ENCODE peak calls at places on chromosomes 7 and 10, in nine cellular contexts. J, E, M, K, A, X, H, F and T are unnamed samples.

GRCh38 chr7:120997902-120998301 is 9.4 kb downstream of the CPED1 start:
- DNase-seq in H (no peak), X (no peak), K (no peak), E (no peak), F (no peak), J (no peak), M (no peak), A (no peak), T (no peak)

GRCh38 chr10:21626457-21627161 is 92.6 kb downstream of the MLLT10 start:
- DNase-seq in E (no peak), H (no peak), J (no peak), A (peak), M (no peak), F (no peak), K (no peak), X (no peak), T (no peak)

GRCh38 chr7:99623702-99624447 is 7.1 kb downstream of the ZSCAN25 start:
- DNase-seq in A (no peak), K (no peak), F (no peak), J (no peak), H (no peak), X (no peak), E (no peak), M (no peak), T (no peak)

GRCh38 chr10:132708441-132708840 is 77.5 kb downstream of the NKX6-2 start:
- DNase-seq in H (no peak), M (no peak), E (no peak), X (no peak), A (no peak), F (no peak), J (peak), K (no peak), T (no peak)

GRCh38 chr10:132765435-132765834 is 20.5 kb downstream of the NKX6-2 start:
- DNase-seq in X (no peak), A (no peak), J (no peak), M (no peak), F (no peak), E (no peak), H (no peak), K (no peak), T (no peak)

GRCh38 chr10:3874988-3875841 is 90.2 kb upstream of the KLF6 start:
- DNase-seq in K (peak), H (peak), E (no peak), M (no peak), A (no peak), J (no peak), F (no peak), X (no peak), T (no peak)

GRCh38 chr10:78470267-78471103 is 436.8 kb downstream of the RPS24 start:
- DNase-seq in A (no peak), K (no peak), X (no peak), H (no peak), E (peak), J (no peak), M (no peak), F (no peak), T (no peak)

GRCh38 chr10:100325164-100325563 is 4.9 kb downstream of the PKD2L1 start:
- DNase-seq in X (no peak), A (no peak), E (no peak), H (no peak), K (no peak), F (no peak), J (no peak), M (no peak), T (no peak)

GRCh38 chr7:71486856-71487628 is 355.1 kb downstream of the GALNT17 start:
- DNase-seq in E (no peak), K (no peak), A (peak), J (peak), M (no peak), F (no peak), H (no peak), X (peak), T (no peak)

GRCh38 chr10:69224862-69225657 is 4.9 kb downstream of the HKDC1 start:
- DNase-seq in X (peak), E (peak), K (no peak), M (no peak), A (peak), J (no peak), H (no peak), F (no peak), T (no peak)

GRCh38 chr10:43903451-43903850 is 254.8 kb upstream of the ZNF32 start:
- DNase-seq in F (no peak), M (no peak), H (no peak), J (no peak), K (no peak), E (no peak), A (no peak), X (no peak), T (no peak)

GRCh38 chr10:69842932-69843331 is 41.2 kb downstream of the COL13A1 start:
- DNase-seq in H (no peak), M (no peak), K (no peak), F (no peak), E (no peak), X (no peak), J (no peak), A (no peak), T (no peak)

GRCh38 chr7:87219545-87220025 is at the start of gene TMEM243:
- DNase-seq in H (peak), J (peak), X (peak), M (peak), K (peak), E (peak), A (peak), F (peak), T (peak)

GRCh38 chr10:4651404-4652037 is 174.5 kb upstream of the AKR1E2 start:
- DNase-seq in X (no peak), A (no peak), E (no peak), H (no peak), J (no peak), M (no peak), K (no peak), F (no peak), T (no peak)

GRCh38 chr10:75744242-75744641 is 312.8 kb downstream of the LRMDA start:
- DNase-seq in A (no peak), E (no peak), J (no peak), F (no peak), H (no peak), K (no peak), M (no peak), X (peak), T (no peak)

GRCh38 chr7:127792528-127793342 is 140.7 kb downstream of the SND1 start:
- DNase-seq in H (no peak), A (no peak), J (no peak), F (no peak), K (peak), E (peak), X (no peak), M (no peak), T (peak)

GRCh38 chr7:2698581-2699288 is 10.7 kb downstream of the AMZ1 start:
- DNase-seq in F (no peak), J (no peak), M (peak), H (no peak), X (no peak), E (no peak), K (peak), A (no peak), T (no peak)

GRCh38 chr7:134071355-134072331 is 55.5 kb upstream of the LRGUK start:
- DNase-seq in J (no peak), A (no peak), X (no peak), K (no peak), F (no peak), E (no peak), H (no peak), M (no peak), T (no peak)

GRCh38 chr10:47339759-47340612 is 8.2 kb upstream of the RBP3 start:
- DNase-seq in H (no peak), X (no peak), M (no peak), F (no peak), A (no peak), J (no peak), K (no peak), E (no peak), T (no peak)

GRCh38 chr10:24952146-24952700 is at the start of gene PRTFDC1:
- DNase-seq in J (peak), A (peak), E (no peak), H (peak), K (no peak), X (no peak), M (no peak), F (no peak), T (peak)

GRCh38 chr7:27241189-27242045 is 1.2 kb upstream of the EVX1 start:
- DNase-seq in K (no peak), J (no peak), X (no peak), H (no peak), E (no peak), A (no peak), M (no peak), F (no peak), T (no peak)

GRCh38 chr10:527416-527815 is 162.1 kb downstream of the DIP2C start:
- DNase-seq in X (peak), K (no peak), A (no peak), M (no peak), J (no peak), H (no peak), E (no peak), F (no peak), T (no peak)

GRCh38 chr10:28939352-28940157 is 262.2 kb downstream of the BAMBI start:
- DNase-seq in A (no peak), M (no peak), F (no peak), X (peak), J (peak), K (no peak), H (no peak), E (no peak), T (peak)

GRCh38 chr10:114408968-114409444 is 4.7 kb upstream of the AFAP1L2 start:
- DNase-seq in M (no peak), X (no peak), E (no peak), F (no peak), K (no peak), J (no peak), H (no peak), A (no peak), T (no peak)